ENCODE peak calls at places on chromosomes 4 and X, in eight cellular contexts. K is RCC 7860, Z is AG09309, A is Right ventricle myocardium superior, W is T-helper 2 cell, R is Peyer's patch, U is right atrium auricular region, B is fibroblast of the conjunctiva. L is an unnamed sample.

GRCh38 chrX:11566814-11567213 is 98.9 kb downstream of the ARHGAP6 start:
- DNase-seq in Z (no peak), R (no peak), K (no peak), B (no peak), W (no peak), U (no peak), A (no peak), L (no peak)

GRCh38 chrX:86981326-86981890 is 536.2 kb upstream of the KLHL4 start:
- DNase-seq in K (no peak), U (no peak), A (no peak), W (no peak), R (no peak), B (no peak), Z (no peak), L (no peak)

GRCh38 chr4:77578145-77578544 is 27.5 kb upstream of the CXCL13 start:
- DNase-seq in Z (no peak), A (no peak), R (no peak), W (no peak), B (no peak), K (no peak), U (no peak), L (no peak)

GRCh38 chr4:12555011-12555410 is 929.1 kb downstream of the RAB28 start:
- DNase-seq in R (no peak), B (no peak), W (no peak), Z (no peak), K (no peak), A (no peak), U (no peak), L (no peak)

GRCh38 chrX:133151320-133151719 is 54.4 kb upstream of the USP26 start:
- DNase-seq in B (no peak), R (no peak), K (peak; percentile 79), U (no peak), Z (no peak), A (no peak), W (no peak), L (no peak)

GRCh38 chr4:174450452-174450851 is 71.8 kb downstream of the HPGD start:
- DNase-seq in B (no peak), K (no peak), A (no peak), W (no peak), R (no peak), U (no peak), Z (no peak), L (no peak)

GRCh38 chrX:1262369-1262768 is 6.2 kb upstream of the CSF2RA start:
- DNase-seq in R (no peak), B (no peak), A (peak; percentile 13), W (no peak), K (no peak), U (no peak), Z (no peak), L (no peak)

GRCh38 chr4:139242511-139243051 is 37.4 kb downstream of the MGARP start:
- DNase-seq in B (peak; percentile 63), K (peak; percentile 51), W (no peak), U (no peak), R (no peak), A (no peak), Z (peak; percentile 77), L (no peak)

GRCh38 chr4:1991087-1991486 is 17.7 kb downstream of the NELFA start:
- DNase-seq in U (no peak), W (no peak), R (no peak), B (no peak), Z (no peak), K (no peak), A (no peak), L (no peak)

GRCh38 chrX:136671006-136671610 is 23.1 kb downstream of the CD40LG start:
- DNase-seq in Z (no peak), R (no peak), A (no peak), W (no peak), U (no peak), K (no peak), B (no peak), L (no peak)

GRCh38 chr4:7282786-7283185 is 90.4 kb downstream of the SORCS2 start:
- DNase-seq in K (no peak), W (no peak), A (no peak), B (no peak), Z (no peak), U (no peak), R (no peak), L (no peak)

L was measured in lung.